ENCODE peak calls at places on chromosomes 1 and 21, in seven cellular contexts. Z, K, D, G, F, C and R are unnamed samples. For H3K27me3, the result is how much of the 10 kb centered on the place peaks cover.

GRCh38 chr1:167452483-167452882 is 65.8 kb downstream of the CD247 start:
- DNase-seq in Z (no peak), K (no peak), D (no peak), G (no peak), F (no peak), C (no peak), R (no peak)

GRCh38 chr1:154837679-154838171 is 32.4 kb downstream of the KCNN3 start:
- DNase-seq in Z (no peak), K (no peak), D (no peak), G (no peak), F (no peak), C (no peak), R (no peak)

GRCh38 chr1:162676087-162676486 is 43.8 kb downstream of the DDR2 start:
- DNase-seq in Z (no peak), K (no peak), D (no peak), G (no peak), F (no peak), C (no peak), R (no peak)

GRCh38 chr21:43333301-43334062 is 93.4 kb downstream of the SIK1 start:
- DNase-seq in Z (no peak), K (no peak), D (no peak), G (no peak), F (peak), C (no peak), R (no peak)

GRCh38 chr1:208369050-208369449 is 124.9 kb upstream of the PLXNA2 start:
- DNase-seq in Z (no peak), K (no peak), D (no peak), G (no peak), F (no peak), C (no peak), R (no peak)

GRCh38 chr1:44031051-44031899 is at the start of gene SLC6A9:
- DNase-seq in Z (peak), K (peak), D (no peak), G (peak), F (peak), C (no peak), R (no peak)

GRCh38 chr1:109923131-109923945 is 12.7 kb downstream of the CSF1 start:
- DNase-seq in Z (peak), K (peak), D (no peak), G (peak), F (no peak), C (no peak), R (no peak)

GRCh38 chr1:227905573-227906487 is 41.9 kb downstream of the WNT9A start:
- DNase-seq in Z (no peak), K (no peak), D (no peak), G (no peak), F (no peak), C (no peak), R (no peak)

GRCh38 chr1:204127597-204128242 is 24.1 kb downstream of the ETNK2 start:
- DNase-seq in Z (peak), K (peak), D (peak), G (no peak), F (peak), C (no peak), R (peak)

GRCh38 chr1:153626929-153627796 is at the start of gene S100A13:
- DNase-seq in Z (no peak), K (peak), D (peak), G (peak), F (peak), C (no peak), R (no peak)

GRCh38 chr21:40511976-40512375 is 335.0 kb downstream of the DSCAM start:
- DNase-seq in Z (no peak), K (no peak), D (no peak), G (no peak), F (no peak), C (no peak), R (no peak)

GRCh38 chr1:243910612-243911011 is 60.6 kb upstream of the AKT3 start:
- DNase-seq in Z (no peak), K (no peak), D (no peak), G (no peak), F (no peak), C (no peak), R (no peak)

GRCh38 chr1:226362891-226363447 is 44.9 kb downstream of the PARP1 start:
- DNase-seq in Z (no peak), K (no peak), D (no peak), G (no peak), F (no peak), C (no peak), R (no peak)

GRCh38 chr1:112637257-112638108 is 17.9 kb downstream of the CAPZA1 start:
- DNase-seq in Z (no peak), K (no peak), D (no peak), G (no peak), F (peak), C (no peak), R (no peak)

GRCh38 chr21:35046880-35047229 is 2.2 kb downstream of the RUNX1 start:
- DNase-seq in Z (no peak), K (no peak), D (no peak), G (no peak), F (peak), C (no peak), R (no peak)
- H3K27ac ChIP-seq in Z (peak), K (peak), D (peak), G (no peak), F (no peak), C (peak), R (peak)

DNA sequence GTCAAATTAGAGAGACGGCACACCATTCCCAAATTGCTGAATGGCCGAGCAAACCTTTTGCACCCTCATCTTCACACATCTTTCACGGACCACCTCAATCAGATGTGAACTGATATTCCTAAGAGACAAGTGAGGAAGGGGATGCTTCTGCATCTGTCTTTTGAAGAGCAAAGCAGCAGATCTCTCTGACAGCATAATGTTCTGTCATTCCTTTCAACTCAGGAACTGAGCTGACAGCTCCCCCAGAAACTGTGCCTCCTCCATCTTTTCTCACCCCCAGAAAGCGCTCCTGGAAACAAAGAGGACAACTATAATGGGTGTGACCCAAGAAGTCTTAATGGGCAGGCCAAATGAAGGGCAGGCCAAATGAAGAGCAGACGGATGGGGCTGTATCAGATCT is 256.4 kb downstream of the C1orf94 start:
- DNase-seq in Z (no peak), K (no peak), D (no peak), G (no peak), F (no peak), C (no peak), R (no peak)
- H3K27me3 ChIP-seq in Z (under half), K (under half), D (under half), G (under half), F (under half), C (under half), R (under half)

GRCh38 chr21:32083175-32083574 is 195.7 kb downstream of the MIS18A start:
- DNase-seq in Z (peak), K (no peak), D (no peak), G (no peak), F (no peak), C (no peak), R (no peak)

GRCh38 chr21:32090961-32091360 is 187.9 kb downstream of the MIS18A start:
- DNase-seq in Z (no peak), K (no peak), D (no peak), G (no peak), F (no peak), C (no peak), R (no peak)

GRCh38 chr21:32088471-32088870 is 190.4 kb downstream of the MIS18A start:
- DNase-seq in Z (no peak), K (no peak), D (no peak), G (no peak), F (no peak), C (no peak), R (no peak)

GRCh38 chr21:32089771-32090170 is 189.1 kb downstream of the MIS18A start:
- DNase-seq in Z (no peak), K (no peak), D (no peak), G (no peak), F (no peak), C (no peak), R (no peak)

GRCh38 chr21:32087452-32087851 is 191.4 kb downstream of the MIS18A start:
- DNase-seq in Z (no peak), K (no peak), D (no peak), G (no peak), F (no peak), C (no peak), R (no peak)
- TF ChIP-seq SIN3A in Z (no peak), K (no peak), D (no peak), G (no peak), F (no peak), C (no peak), R (no peak)

DNA sequence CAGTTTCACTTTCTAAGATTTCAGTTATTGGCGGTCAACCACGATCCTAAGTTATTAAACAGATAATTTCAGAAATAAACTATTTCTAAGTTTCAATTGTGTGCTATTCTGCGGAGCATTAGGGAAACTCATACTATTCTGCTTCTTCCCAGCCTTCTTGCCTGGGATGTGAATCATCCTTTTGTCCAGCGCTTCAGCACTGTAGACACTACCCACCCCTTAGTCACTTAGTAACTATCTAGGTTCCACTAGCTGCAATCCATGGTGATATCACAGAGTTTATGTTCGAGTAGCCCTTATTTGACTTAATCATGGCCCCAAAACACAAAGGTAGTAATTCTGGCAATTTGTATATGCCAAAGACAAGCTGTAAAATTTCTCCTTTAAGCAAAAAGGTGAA is 279.9 kb upstream of the ADAMTS5 start:
- DNase-seq in Z (no peak), K (no peak), D (no peak), G (no peak), F (no peak), C (no peak), R (no peak)
- H3K27ac ChIP-seq in Z (no peak), K (no peak), D (no peak), G (no peak), F (no peak), C (no peak), R (no peak)

DNA sequence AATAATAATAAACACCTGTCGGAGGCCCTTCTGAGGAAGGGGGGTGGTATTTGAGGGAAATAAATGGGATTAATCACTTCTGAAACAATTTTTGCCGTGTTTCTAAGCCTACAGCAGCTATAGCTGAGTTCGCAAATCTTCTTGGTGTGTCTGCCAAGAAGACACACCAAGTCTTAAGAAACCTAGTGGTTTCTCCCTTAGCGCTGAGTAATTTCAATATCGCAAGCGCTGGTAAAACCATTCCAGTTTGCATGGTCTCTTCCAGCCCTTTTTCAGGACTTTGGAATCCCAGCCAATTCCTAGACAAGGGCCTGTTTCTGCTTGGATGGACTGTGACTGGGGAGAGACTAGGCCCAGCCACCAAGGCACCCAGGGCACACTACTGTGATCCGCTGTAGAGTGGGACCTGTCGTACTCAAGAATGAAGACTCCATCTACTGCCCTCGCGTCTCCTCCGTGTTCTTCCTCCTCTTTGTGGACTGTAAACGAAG is 7.5 kb upstream of the LHX8 start:
- DNase-seq in Z (no peak), K (no peak), D (no peak), G (no peak), F (no peak), C (no peak), R (no peak)
- H3K27me3 ChIP-seq in Z (under half), K (half or more), D (under half), G (under half), F (under half), C (under half), R (under half)